ENCODE peak calls at places on chromosomes 11 and 22, in four cellular contexts. Q is ELR, N is GM10248, L is H7. A is an unnamed sample.
A peak's percentile ranks its signal among the peaks of the same experiment; 100 is the strongest.

GRCh38 chr11:69186316-69187266 is 30.9 kb downstream of the SMIM38 start:
- DNase-seq in Q (no peak), N (no peak), L (no peak), A (no peak)

GRCh38 chr11:41878158-41878557 is 418.7 kb upstream of the LRRC4C start:
- DNase-seq in Q (no peak), N (no peak), L (no peak), A (no peak)

GRCh38 chr22:27231266-27231665 is 570.3 kb downstream of the MN1 start:
- DNase-seq in Q (no peak), N (no peak), L (no peak), A (no peak)

GRCh38 chr11:64297722-64298358 is 2.3 kb upstream of the CATSPERZ start:
- DNase-seq in Q (no peak), N (no peak), L (peak; percentile 60), A (no peak)

GRCh38 chr22:18147791-18148507 is 2.0 kb upstream of the USP18 start:
- DNase-seq in Q (no peak), N (no peak), L (no peak), A (no peak)

GRCh38 chr11:65204143-65204542 is 22.4 kb downstream of the CAPN1 start:
- DNase-seq in Q (no peak), N (no peak), L (peak; percentile 60), A (no peak)

GRCh38 chr22:29727248-29727551 is 7.4 kb downstream of the CABP7 start:
- DNase-seq in Q (peak; percentile 65), N (peak; percentile 71), L (peak; percentile 97), A (no peak)

GRCh38 chr11:56474729-56475128 is 1.6 kb upstream of the OR5M3 start:
- DNase-seq in Q (no peak), N (no peak), L (no peak), A (no peak)

GRCh38 chr11:76674517-76675400 is 4.2 kb upstream of the LRRC32 start:
- DNase-seq in Q (no peak), N (peak; percentile 62), L (peak; percentile 54), A (no peak)

GRCh38 chr11:17408641-17409040 is 20.2 kb upstream of the KCNJ11 start:
- DNase-seq in Q (no peak), N (no peak), L (no peak), A (no peak)

GRCh38 chr11:45390407-45390806 is 104.3 kb upstream of the SYT13 start:
- DNase-seq in Q (no peak), N (no peak), L (no peak), A (no peak)

GRCh38 chr11:64787526-64788320 is 9.4 kb upstream of the SF1 start:
- DNase-seq in Q (peak; percentile 64), N (peak; percentile 76), L (peak; percentile 93), A (peak; percentile 40)

GRCh38 chr11:64799925-64800632 is 2.9 kb downstream of the MAP4K2 start:
- DNase-seq in Q (no peak), N (no peak), L (peak; percentile 33), A (no peak)

GRCh38 chr22:31947296-31947695 is 3.0 kb downstream of the YWHAH start:
- DNase-seq in Q (no peak), N (peak; percentile 65), L (no peak), A (no peak)